ENCODE peak calls at places on chromosome 1, in seven cellular contexts. C is osteoblast, S is cardiac fibroblast, Q is uterus, G is ascending aorta, E is BJ, N is adrenal gland. X is an unnamed sample.

GRCh38 chr1:240417317-240417716 is 194.6 kb downstream of the GREM2 start:
- DNase-seq in C (no peak), S (peak; percentile 17), Q (no peak), G (no peak), E (no peak), N (no peak), X (no peak)

GRCh38 chr1:213883618-213884017 is 104.2 kb upstream of the PROX1 start:
- DNase-seq in C (no peak), S (no peak), Q (no peak), G (no peak), E (no peak), N (no peak), X (no peak)

GRCh38 chr1:162360237-162360873 is 16.3 kb downstream of the SPATA46 start:
- DNase-seq in C (peak; percentile 19), S (no peak), Q (no peak), G (no peak), E (no peak), N (no peak), X (no peak)

GRCh38 chr1:59947047-59947938 is 20.7 kb upstream of the CYP2J2 start:
- DNase-seq in C (peak; percentile 68), S (peak; percentile 77), Q (peak; percentile 26), G (peak; percentile 69), E (no peak), N (peak; percentile 70), X (peak; percentile 86)

GRCh38 chr1:245621589-245621988 is 466.8 kb downstream of the KIF26B start:
- DNase-seq in C (no peak), S (no peak), Q (no peak), G (no peak), E (no peak), N (no peak), X (no peak)

GRCh38 chr1:235513495-235514366 is 9.5 kb upstream of the B3GALNT2 start:
- DNase-seq in C (no peak), S (peak; percentile 88), Q (no peak), G (no peak), E (no peak), N (peak; percentile 67), X (peak; percentile 85)

GRCh38 chr1:208243522-208243850 is 698 bp downstream of the PLXNA2 start:
- DNase-seq in C (no peak), S (no peak), Q (no peak), G (no peak), E (no peak), N (no peak), X (no peak)

GRCh38 chr1:109482796-109483638 is 688 bp upstream of the ATXN7L2 start:
- DNase-seq in C (peak; percentile 89), S (no peak), Q (peak; percentile 58), G (peak; percentile 67), E (no peak), N (no peak), X (no peak)

GRCh38 chr1:45552309-45552708 is 1.7 kb downstream of the AKR1A1 start:
- DNase-seq in C (no peak), S (no peak), Q (no peak), G (no peak), E (no peak), N (peak; percentile 11), X (peak; percentile 27)

GRCh38 chr1:198199105-198199504 is 42.3 kb downstream of the NEK7 start:
- DNase-seq in C (no peak), S (no peak), Q (no peak), G (no peak), E (no peak), N (no peak), X (no peak)

GRCh38 chr1:232891116-232891515 is 59.3 kb upstream of the NTPCR start:
- DNase-seq in C (peak; percentile 95), S (peak; percentile 60), Q (no peak), G (no peak), E (peak; percentile 79), N (no peak), X (peak; percentile 96)

GRCh38 chr1:28010979-28011378 is 51.2 kb downstream of the XKR8 start:
- DNase-seq in C (no peak), S (no peak), Q (no peak), G (no peak), E (no peak), N (no peak), X (no peak)

GRCh38 chr1:162913345-162913744 is 52.4 kb upstream of the CCDC190 start:
- DNase-seq in C (no peak), S (no peak), Q (no peak), G (no peak), E (no peak), N (no peak), X (no peak)

GRCh38 chr1:56780128-56780750 is 39.0 kb downstream of the FYB2 start:
- DNase-seq in C (no peak), S (no peak), Q (no peak), G (no peak), E (no peak), N (no peak), X (no peak)

GRCh38 chr1:197915797-197916686 is 1.1 kb upstream of the LHX9 start:
- DNase-seq in C (peak; percentile 98), S (peak; percentile 62), Q (peak; percentile 46), G (no peak), E (no peak), N (peak; percentile 66), X (peak; percentile 36)

GRCh38 chr1:234981758-234982157 is 146.9 kb downstream of the TOMM20 start:
- DNase-seq in C (no peak), S (no peak), Q (no peak), G (no peak), E (no peak), N (no peak), X (no peak)

GRCh38 chr1:202320081-202320405 is 21.7 kb downstream of the UBE2T start:
- DNase-seq in C (peak; percentile 58), S (no peak), Q (no peak), G (peak; percentile 19), E (no peak), N (no peak), X (no peak)

GRCh38 chr1:31978853-31979400 is 34.7 kb upstream of the KHDRBS1 start:
- DNase-seq in C (peak; percentile 52), S (no peak), Q (no peak), G (no peak), E (no peak), N (no peak), X (no peak)

GRCh38 chr1:27561126-27561899 is 42.6 kb downstream of the AHDC1 start:
- DNase-seq in C (no peak), S (no peak), Q (peak; percentile 72), G (no peak), E (no peak), N (no peak), X (no peak)

GRCh38 chr1:206581571-206581981 is 30.7 kb downstream of the EIF2D start:
- DNase-seq in C (no peak), S (no peak), Q (no peak), G (no peak), E (no peak), N (peak; percentile 57), X (no peak)

GRCh38 chr1:206582537-206583460 is 29.5 kb downstream of the EIF2D start:
- DNase-seq in C (no peak), S (no peak), Q (no peak), G (no peak), E (no peak), N (no peak), X (no peak)

GRCh38 chr1:206579747-206580437 is 32.4 kb downstream of the EIF2D start:
- DNase-seq in C (peak; percentile 84), S (peak; percentile 33), Q (no peak), G (peak; percentile 92), E (no peak), N (peak; percentile 88), X (no peak)

GRCh38 chr1:206578959-206579358 is 33.3 kb downstream of the EIF2D start:
- DNase-seq in C (no peak), S (no peak), Q (no peak), G (no peak), E (no peak), N (no peak), X (no peak)

GRCh38 chr1:206580438-206581113 is 31.7 kb downstream of the EIF2D start:
- DNase-seq in C (no peak), S (no peak), Q (no peak), G (no peak), E (no peak), N (no peak), X (no peak)
- H3K4me3 ChIP-seq in C (no peak overlapping the region), S (no peak overlapping the region), Q (no peak overlapping the region), G (no peak overlapping the region), E (no peak overlapping the region), N (no peak overlapping the region), X (no peak overlapping the region)

DNA sequence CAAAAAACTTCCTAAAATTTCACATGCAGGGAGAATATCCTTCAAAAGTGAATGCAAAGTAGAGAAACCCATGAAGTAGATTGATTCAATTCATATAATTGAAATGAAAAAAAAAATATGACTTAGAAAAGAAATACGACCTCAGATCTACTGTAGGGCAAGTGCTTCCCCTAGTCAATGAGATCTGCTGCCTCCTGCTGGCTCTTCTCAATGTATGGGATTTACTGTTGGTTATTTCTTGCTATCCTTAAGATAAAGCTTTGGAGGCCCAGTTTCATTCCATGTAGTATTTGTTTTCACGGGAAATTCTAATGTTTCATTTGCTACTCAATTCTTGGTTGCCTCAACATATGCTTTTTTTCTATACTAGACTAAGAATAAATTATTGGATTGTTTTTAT is 46.2 kb downstream of the ZNF648 start:
- DNase-seq in C (no peak), S (no peak), Q (no peak), G (no peak), E (no peak), N (no peak), X (no peak)
- TF ChIP-seq CTCF in C (no peak), S (no peak), Q (no peak), G (no peak), E (no peak), N (no peak), X (no peak)

GRCh38 chr1:23527366-23527765 is 3.7 kb downstream of the E2F2 start:
- DNase-seq in C (no peak), S (no peak), Q (no peak), G (no peak), E (no peak), N (no peak), X (no peak)

GRCh38 chr1:23524716-23525401 is 6.2 kb downstream of the E2F2 start:
- DNase-seq in C (peak; percentile 69), S (no peak), Q (no peak), G (no peak), E (no peak), N (no peak), X (no peak)

GRCh38 chr1:23524163-23524562 is 6.9 kb downstream of the E2F2 start:
- DNase-seq in C (no peak), S (no peak), Q (no peak), G (no peak), E (no peak), N (no peak), X (no peak)

GRCh38 chr1:23526329-23527041 is 4.5 kb downstream of the E2F2 start:
- DNase-seq in C (no peak), S (no peak), Q (no peak), G (no peak), E (no peak), N (no peak), X (no peak)

GRCh38 chr1:23525558-23526174 is 5.4 kb downstream of the E2F2 start:
- DNase-seq in C (no peak), S (no peak), Q (no peak), G (no peak), E (no peak), N (no peak), X (no peak)
- H3K4me3 ChIP-seq in C (no peak overlapping the region), S (no peak overlapping the region), Q (no peak overlapping the region), G (no peak overlapping the region), E (no peak overlapping the region), N (no peak overlapping the region), X (no peak overlapping the region)

GRCh38 chr1:182056596-182057366 is 4.7 kb downstream of the ZNF648 start:
- DNase-seq in C (no peak), S (no peak), Q (no peak), G (no peak), E (no peak), N (no peak), X (no peak)
- TF ChIP-seq CTCF in C (no peak), S (no peak), Q (no peak), G (no peak), E (no peak), N (no peak), X (no peak)

X was measured in choroid plexus epithelial cell.